ENCODE peak calls at places on chromosomes 2 and 18, in four cellular contexts. S is H1, W is K562, B is HepG2. D is an unnamed sample.

GRCh38 chr2:240440704-240441320 is 5.3 kb downstream of the GPC1 start:
- DNase-seq in S (no peak), W (no peak), B (no peak), D (no peak)

GRCh38 chr2:238912916-238913875 is 65.3 kb downstream of the TWIST2 start:
- DNase-seq in S (no peak), W (no peak), B (no peak), D (no peak)

GRCh38 chr18:66632771-66633170 is 28.9 kb upstream of the CDH19 start:
- DNase-seq in S (no peak), W (no peak), B (no peak), D (no peak)

GRCh38 chr2:205053827-205054410 is 508.6 kb downstream of the PARD3B start:
- DNase-seq in S (no peak), W (no peak), B (no peak), D (no peak)

GRCh38 chr18:49167084-49167483 is 216.3 kb upstream of the SMAD7 start:
- DNase-seq in S (no peak), W (no peak), B (no peak), D (no peak)

GRCh38 chr2:37350034-37350433 is 5.6 kb downstream of the QPCT start:
- DNase-seq in S (no peak), W (no peak), B (peak), D (no peak)

GRCh38 chr2:226835420-226835795 is 446 bp upstream of the RHBDD1 start:
- DNase-seq in S (no peak), W (peak), B (no peak), D (peak)

GRCh38 chr2:181594322-181594721 is 62.6 kb downstream of the CERKL start:
- DNase-seq in S (no peak), W (no peak), B (no peak), D (no peak)

GRCh38 chr18:27447530-27447929 is 262.4 kb upstream of the CHST9 start:
- DNase-seq in S (no peak), W (no peak), B (no peak), D (no peak)

GRCh38 chr18:48161911-48162698 is 231.6 kb upstream of the SMAD2 start:
- DNase-seq in S (no peak), W (no peak), B (no peak), D (no peak)

GRCh38 chr2:116804901-116805300 is 1009.6 kb upstream of the DDX18 start:
- DNase-seq in S (no peak), W (no peak), B (no peak), D (no peak)

GRCh38 chr2:136243638-136244557 is 125.9 kb upstream of the CXCR4 start:
- DNase-seq in S (no peak), W (no peak), B (no peak), D (no peak)

GRCh38 chr2:20381457-20381856 is 30.8 kb upstream of the PUM2 start:
- DNase-seq in S (peak), W (no peak), B (peak), D (no peak)

GRCh38 chr2:142100139-142100873 is 30.5 kb downstream of the LRP1B start:
- DNase-seq in S (no peak), W (no peak), B (no peak), D (no peak)

GRCh38 chr2:106054880-106055655 is 139.0 kb downstream of the UXS1 start:
- DNase-seq in S (no peak), W (no peak), B (no peak), D (no peak)

GRCh38 chr2:204885747-204886146 is 340.5 kb downstream of the PARD3B start:
- DNase-seq in S (no peak), W (no peak), B (peak), D (peak)

GRCh38 chr18:57150828-57151227 is 3.9 kb downstream of the BOD1L2 start:
- DNase-seq in S (peak), W (no peak), B (no peak), D (peak)

GRCh38 chr2:29615841-29616240 is 305.5 kb downstream of the ALK start:
- DNase-seq in S (no peak), W (no peak), B (no peak), D (no peak)

GRCh38 chr2:73009177-73009839 is 62.2 kb downstream of the SFXN5 start:
- DNase-seq in S (no peak), W (no peak), B (no peak), D (no peak)

GRCh38 chr2:94273242-94273641 is 598.0 kb upstream of the TEKT4 start:
- DNase-seq in S (no peak), W (no peak), B (no peak), D (no peak)
- TF ChIP-seq JUN in S (no peak), W (no peak), B (no peak), D (no peak)

GRCh38 chr2:85754313-85755095 is 713 bp downstream of the ATOH8 start:
- DNase-seq in S (no peak), W (peak), B (peak), D (peak)
- TF ChIP-seq ATF3 in S (no peak), W (no peak), B (no peak), D (no peak)

DNA sequence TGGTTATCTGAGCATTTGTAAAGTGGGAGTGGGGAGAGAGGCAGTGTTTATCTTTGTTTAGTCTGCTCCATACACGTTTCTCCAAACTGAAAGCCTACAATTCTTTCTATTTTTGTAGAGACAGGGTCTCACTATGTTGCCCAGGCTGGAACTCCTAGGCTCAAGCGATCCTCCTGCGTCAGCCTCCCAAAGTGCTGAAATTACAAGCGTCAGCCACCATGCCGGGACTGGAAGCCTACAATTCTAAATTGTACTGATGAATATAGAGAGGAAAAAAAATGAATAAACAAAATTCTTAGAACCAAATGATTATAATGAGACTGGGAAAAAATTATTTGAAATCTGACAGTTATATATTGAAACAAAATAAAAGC is 1.4 kb upstream of the ZFAND2B start:
- DNase-seq in S (no peak), W (no peak), B (no peak), D (no peak)
- TF ChIP-seq JUN in S (no peak), W (no peak), B (no peak), D (no peak)

GRCh38 chr2:102258386-102259074 is 52.8 kb upstream of the IL1RL1 start:
- DNase-seq in S (no peak), W (no peak), B (no peak), D (no peak)
- TF ChIP-seq ATF3 in S (no peak), W (no peak), B (no peak), D (no peak)